ENCODE peak calls at places on chromosomes 4 and X, in four cellular contexts. P, Z, O and L are unnamed samples.

GRCh38 chrX:134716620-134717012 is 58.3 kb upstream of the PLAC1 start:
- DNase-seq in O (no peak), Z (no peak), P (no peak), L (no peak)

GRCh38 chr4:8906991-8907595 is 35.5 kb upstream of the HMX1 start:
- DNase-seq in P (no peak), Z (no peak), O (no peak), L (peak; percentile 18)

GRCh38 chr4:142500966-142501365 is 345.1 kb downstream of the INPP4B start:
- DNase-seq in Z (no peak), O (no peak), P (no peak), L (no peak)

GRCh38 chrX:138885886-138886285 is 174.4 kb upstream of the FGF13 start:
- DNase-seq in Z (no peak), O (no peak), P (no peak), L (no peak)

GRCh38 chr4:7194251-7195137 is 2.2 kb downstream of the SORCS2 start:
- DNase-seq in P (peak; percentile 40), O (no peak), Z (no peak), L (peak; percentile 69)

GRCh38 chrX:68999351-68999750 is 165.9 kb downstream of the PJA1 start:
- DNase-seq in O (no peak), P (no peak), Z (no peak), L (no peak)

GRCh38 chr4:686371-687040 is 2.4 kb downstream of the SLC49A3 start:
- DNase-seq in Z (no peak), O (no peak), P (no peak), L (no peak)

GRCh38 chr4:110533940-110534339 is 58.0 kb downstream of the ENPEP start:
- DNase-seq in P (peak; percentile 39), O (no peak), Z (peak; percentile 74), L (no peak)

GRCh38 chrX:68725966-68726365 is 78.5 kb downstream of the STARD8 start:
- DNase-seq in P (no peak), O (no peak), Z (no peak), L (no peak)

GRCh38 chr4:6104541-6105130 is 86.4 kb upstream of the C4orf50 start:
- DNase-seq in P (no peak), O (no peak), Z (no peak), L (no peak)

GRCh38 chr4:4480685-4481393 is 61.0 kb downstream of the STX18 start:
- DNase-seq in Z (no peak), P (no peak), O (no peak), L (peak; percentile 45)

GRCh38 chr4:20217521-20217920 is 34.2 kb upstream of the SLIT2 start:
- DNase-seq in Z (no peak), O (no peak), P (no peak), L (no peak)

GRCh38 chr4:175536852-175537453 is 275.1 kb downstream of the GPM6A start:
- DNase-seq in P (peak; percentile 26), O (peak; percentile 7), Z (peak; percentile 35), L (peak; percentile 25)

DNA sequence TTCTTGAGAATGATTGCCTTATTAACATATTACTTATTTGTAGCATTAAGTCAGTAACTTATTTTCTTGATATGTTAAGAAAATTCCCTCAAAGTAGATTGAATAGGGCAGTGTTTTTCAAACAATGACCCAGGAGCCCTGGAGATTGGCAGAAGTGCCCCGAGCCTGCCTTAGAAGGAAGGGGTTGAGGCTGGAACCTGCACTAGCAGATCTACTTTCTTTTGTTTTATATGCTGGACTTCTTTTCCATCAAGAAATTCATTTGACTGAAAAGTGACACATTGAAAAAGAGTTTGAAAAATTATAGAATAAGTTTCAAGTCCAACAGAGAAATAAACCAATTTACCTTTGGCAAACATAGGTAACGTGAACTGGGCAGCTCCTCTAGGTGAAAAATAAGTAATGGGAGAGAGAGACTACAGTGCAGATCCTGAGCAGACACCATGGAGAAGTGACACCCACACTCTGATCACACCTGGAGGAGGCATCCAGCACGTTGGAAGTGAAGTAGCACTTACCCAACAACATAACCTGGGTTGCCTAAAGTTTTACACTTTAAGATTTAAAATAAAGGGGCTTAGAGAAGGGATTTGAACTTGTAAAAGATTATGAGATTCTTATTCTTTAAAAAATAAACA is 18.6 kb downstream of the ARSJ start:
- DNase-seq in Z (no peak), O (no peak), P (no peak), L (no peak)
- TF ChIP-seq PBX3 in Z (no peak), O (no peak), P (no peak), L (no peak)

DNA sequence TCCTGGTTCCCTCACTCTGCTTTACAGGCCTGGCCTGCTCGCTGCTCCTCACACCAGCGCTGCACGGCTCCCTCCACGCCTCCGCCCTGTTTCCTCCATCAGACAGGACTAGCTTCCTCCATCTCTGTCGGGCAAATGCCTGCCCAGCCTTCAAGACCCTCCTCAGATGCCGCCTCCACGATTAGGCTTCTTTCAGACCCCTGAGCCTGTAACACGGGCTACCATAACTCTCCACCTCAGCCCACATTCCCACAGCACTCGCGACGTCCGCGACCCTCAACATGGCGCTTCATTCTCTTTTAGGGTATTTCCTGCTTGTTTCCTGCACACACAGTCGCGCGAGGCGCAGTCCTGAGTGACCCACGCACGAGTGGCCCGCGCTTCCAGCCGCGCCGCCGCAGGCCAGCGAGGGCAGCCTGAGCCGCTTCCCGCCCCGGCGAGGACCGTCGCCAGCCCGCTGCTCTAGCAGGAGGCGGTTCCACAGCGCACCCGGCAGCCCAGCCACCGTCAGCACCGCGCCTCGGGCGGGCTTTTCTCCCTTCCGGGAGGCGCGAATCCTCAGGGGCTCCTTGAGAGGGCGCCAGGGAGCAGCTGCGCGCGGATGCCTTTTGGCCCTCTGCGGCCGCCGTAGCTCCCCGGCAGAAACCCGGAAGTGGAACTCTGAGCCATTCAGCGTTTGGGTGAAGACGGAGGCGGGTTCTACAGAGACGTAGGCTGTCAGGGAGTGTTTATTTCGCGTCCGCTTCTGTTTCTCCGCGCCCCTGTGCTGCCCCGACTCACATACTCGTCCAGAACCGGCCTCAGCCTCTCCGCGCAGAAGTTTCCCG is at the start of gene FRG1:
- DNase-seq in P (peak; percentile 38), O (peak; percentile 64), Z (peak; percentile 88), L (peak; percentile 96)
- TF ChIP-seq PBX3 in P (no peak), O (no peak), Z (no peak), L (no peak)

GRCh38 chr4:48334900-48335384 is 6.4 kb upstream of the SLAIN2 start:
- DNase-seq in P (no peak), Z (no peak), O (no peak), L (no peak)
- TF ChIP-seq PBX3 in P (no peak), Z (no peak), O (no peak), L (no peak)

GRCh38 chr4:102259081-102259480 is 86.2 kb downstream of the SLC39A8 start:
- DNase-seq in P (no peak), Z (no peak), O (no peak), L (no peak)

GRCh38 chr4:102259702-102260101 is 85.6 kb downstream of the SLC39A8 start:
- DNase-seq in P (no peak), Z (no peak), O (no peak), L (no peak)

GRCh38 chr4:102268355-102268754 is 76.9 kb downstream of the SLC39A8 start:
- DNase-seq in O (no peak), P (no peak), Z (no peak), L (no peak)

GRCh38 chr4:102263024-102263787 is 82.1 kb downstream of the SLC39A8 start:
- DNase-seq in O (no peak), Z (peak; percentile 41), P (peak; percentile 31), L (peak; percentile 48)
- TF ChIP-seq PBX3 in O (no peak), Z (no peak), P (no peak), L (peak; percentile 17)

DNA sequence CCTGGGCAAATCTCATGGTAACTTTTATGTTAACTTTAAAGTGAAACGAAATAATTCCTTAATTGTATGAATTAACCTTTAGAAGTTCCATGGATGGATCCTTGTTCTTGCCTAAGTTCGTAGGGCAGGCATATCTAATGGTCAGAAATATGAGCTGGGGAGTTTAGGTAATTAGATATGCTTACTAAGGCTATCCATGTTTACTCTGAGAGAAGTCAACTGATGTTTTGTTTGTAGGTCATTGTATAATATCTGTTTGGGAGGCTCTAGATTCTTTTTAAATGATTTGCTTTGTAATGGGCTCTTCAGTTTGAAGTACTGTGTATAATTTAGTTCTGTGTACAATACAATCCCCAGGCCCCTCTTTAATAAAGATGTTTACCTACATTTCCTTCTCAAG is 117.0 kb downstream of the DCK start:
- DNase-seq in Z (no peak), O (no peak), P (no peak), L (no peak)
- TF ChIP-seq PBX3 in Z (no peak), O (no peak), P (no peak), L (no peak)

DNA sequence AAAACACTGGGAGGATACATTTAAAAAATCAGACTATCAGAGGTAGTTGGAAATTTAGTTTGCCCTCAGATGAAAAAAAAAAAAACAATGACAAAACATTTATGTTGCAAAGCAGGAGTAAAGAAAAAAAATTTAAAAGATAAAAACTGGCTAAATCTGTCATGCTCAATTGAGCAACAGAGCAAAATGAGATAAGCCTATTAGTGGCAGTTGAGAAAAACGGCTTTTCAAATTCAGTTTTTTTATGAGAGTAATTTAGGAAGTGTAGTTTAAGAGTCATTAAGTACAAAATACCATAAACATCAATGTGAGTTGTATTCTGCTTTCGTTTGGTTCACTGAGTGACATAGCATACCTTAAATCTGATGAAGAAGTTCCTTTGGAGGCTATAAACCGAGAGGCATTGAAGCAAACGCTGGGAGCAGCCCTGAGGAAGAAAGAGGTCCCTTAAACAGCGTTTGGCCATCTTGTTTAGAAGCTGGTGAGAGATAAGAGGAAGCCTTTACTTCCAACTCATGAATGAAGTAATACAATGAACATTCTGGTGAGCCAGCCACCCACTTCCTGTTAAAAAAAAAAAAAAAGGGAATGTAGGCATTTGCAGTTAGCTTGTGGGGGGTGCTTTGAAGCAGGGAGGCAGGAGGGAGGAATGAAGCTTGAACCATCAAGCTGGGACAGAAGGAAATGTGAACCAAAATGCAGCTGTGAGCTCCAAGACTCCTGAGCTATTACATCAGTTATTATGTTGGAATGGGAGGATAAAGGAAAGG is 132.3 kb downstream of the ZNF330 start:
- DNase-seq in O (no peak), Z (no peak), P (no peak), L (no peak)
- TF ChIP-seq PBX3 in O (no peak), Z (no peak), P (no peak), L (no peak)

GRCh38 chr4:39062094-39062493 is at the start of gene KLHL5:
- DNase-seq in Z (no peak), O (no peak), P (no peak), L (peak; percentile 52)
- TF ChIP-seq PBX3 in Z (no peak), O (no peak), P (no peak), L (peak; percentile 53)

DNA sequence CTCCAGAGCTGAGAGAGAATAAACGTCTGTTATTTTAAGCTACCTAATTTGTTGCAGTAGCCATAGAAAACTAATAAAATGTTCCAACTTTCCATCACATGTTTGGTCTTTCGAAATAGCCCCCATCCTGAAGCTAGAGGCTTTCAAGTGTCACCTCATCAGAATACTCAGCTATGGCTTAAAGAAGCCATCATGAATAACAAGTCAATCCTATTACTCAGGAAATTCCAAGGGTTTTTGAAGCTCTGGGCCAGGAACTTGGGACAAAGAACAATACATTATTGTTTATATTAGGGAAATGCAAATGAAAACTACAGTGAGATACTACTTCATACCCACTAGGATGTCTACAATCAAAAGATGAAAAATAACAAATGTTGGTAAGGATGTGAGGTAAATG is 42.2 kb downstream of the TBCK start:
- DNase-seq in O (no peak), P (no peak), Z (no peak), L (no peak)
- TF ChIP-seq PBX3 in O (no peak), P (no peak), Z (no peak), L (no peak)

DNA sequence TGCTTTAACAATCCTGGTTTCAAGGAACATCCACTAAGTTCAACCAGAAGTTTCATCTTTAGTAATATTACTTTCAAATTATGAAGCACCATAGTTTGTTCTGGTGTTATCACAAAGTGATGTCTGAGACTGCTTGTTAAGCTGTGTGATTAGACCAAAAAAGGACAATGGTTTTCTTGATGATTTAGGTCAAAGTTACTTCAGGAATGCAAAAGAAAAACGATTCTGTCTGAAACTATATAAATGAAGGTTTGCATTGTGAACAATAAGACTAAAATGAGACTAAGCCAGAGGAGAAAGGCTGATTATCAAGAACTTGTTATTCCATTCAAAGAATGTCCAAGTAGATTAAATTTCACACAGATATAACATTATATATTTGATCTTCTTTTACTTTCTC is 122.4 kb upstream of the ETNPPL start:
- DNase-seq in O (no peak), P (no peak), Z (no peak), L (no peak)
- TF ChIP-seq PBX3 in O (no peak), P (no peak), Z (no peak), L (peak; percentile 7)